ENCODE peak calls at places on chromosomes 6 and 20, in four cellular contexts. F, T, G and K are unnamed samples.

GRCh38 chr6:133958782-133959181 is 5.8 kb downstream of the TBPL1 start:
- DNase-seq in T (no peak), F (no peak), G (no peak), K (no peak)

GRCh38 chr6:27650620-27651370 is 177.9 kb upstream of the ZNF184 start:
- DNase-seq in T (no peak), F (no peak), G (peak), K (peak)

GRCh38 chr6:104284872-104285271 is 574.8 kb downstream of the HACE1 start:
- DNase-seq in F (no peak), T (no peak), G (no peak), K (no peak)

GRCh38 chr6:170248111-170248805 is 42.6 kb downstream of the DLL1 start:
- DNase-seq in F (no peak), G (no peak), T (no peak), K (no peak)

GRCh38 chr6:27568226-27568889 is 95.5 kb upstream of the ZNF184 start:
- DNase-seq in T (no peak), F (no peak), G (no peak), K (no peak)

GRCh38 chr6:166412911-166413384 is 30.2 kb upstream of the MPC1 start:
- DNase-seq in T (no peak), G (no peak), F (no peak), K (no peak)

GRCh38 chr6:90155114-90155513 is 141.5 kb downstream of the BACH2 start:
- DNase-seq in T (no peak), G (no peak), F (no peak), K (no peak)

GRCh38 chr6:103154779-103155572 is 1704.7 kb downstream of the HACE1 start:
- DNase-seq in T (no peak), G (no peak), F (no peak), K (no peak)

GRCh38 chr6:161233986-161234620 is 39.8 kb downstream of the AGPAT4 start:
- DNase-seq in T (no peak), F (peak), G (no peak), K (peak)

GRCh38 chr6:163565140-163565539 is 150.6 kb downstream of the QKI start:
- DNase-seq in T (no peak), F (no peak), G (no peak), K (peak)

GRCh38 chr20:22908437-22908836 is 126.7 kb upstream of the SSTR4 start:
- DNase-seq in F (no peak), T (no peak), G (no peak), K (no peak)

GRCh38 chr6:130018830-130019795 is 732 bp downstream of the L3MBTL3 start:
- DNase-seq in T (peak), G (peak), F (no peak), K (peak)

GRCh38 chr6:154206984-154207383 is 149.6 kb downstream of the IPCEF1 start:
- DNase-seq in T (no peak), G (no peak), F (no peak), K (no peak)

GRCh38 chr6:38612386-38612965 is 27.3 kb downstream of the BTBD9 start:
- DNase-seq in F (peak), T (no peak), G (no peak), K (no peak)

GRCh38 chr6:39951716-39952115 is 17.5 kb upstream of the MOCS1 start:
- DNase-seq in F (no peak), T (no peak), G (no peak), K (no peak)

GRCh38 chr6:56804996-56805395 is 149.9 kb upstream of the BEND6 start:
- DNase-seq in F (no peak), G (no peak), T (no peak), K (no peak)

GRCh38 chr20:2899243-2899642 is 26.0 kb downstream of the PTPRA start:
- DNase-seq in T (no peak), F (no peak), G (no peak), K (no peak)

GRCh38 chr6:144856622-144857021 is 571.5 kb downstream of the UTRN start:
- DNase-seq in T (no peak), F (no peak), G (no peak), K (no peak)

GRCh38 chr6:36907781-36908180 is 22.0 kb downstream of the C6orf89 start:
- DNase-seq in G (no peak), F (no peak), T (no peak), K (no peak)

GRCh38 chr6:53476979-53477378 is 67.9 kb downstream of the GCLC start:
- DNase-seq in F (peak), T (no peak), G (no peak), K (no peak)

GRCh38 chr6:100512203-100512862 is 47.6 kb upstream of the SIM1 start:
- DNase-seq in G (no peak), T (no peak), F (no peak), K (no peak)

GRCh38 chr20:36744764-36745191 is 1.1 kb downstream of the NDRG3 start:
- DNase-seq in F (no peak), T (no peak), G (no peak), K (peak)

GRCh38 chr20:37452236-37452635 is 68.8 kb upstream of the NNAT start:
- DNase-seq in F (no peak), G (no peak), T (no peak), K (no peak)

GRCh38 chr6:145891565-145891964 is 72.6 kb downstream of the SHPRH start:
- DNase-seq in F (no peak), G (no peak), T (no peak), K (no peak)

GRCh38 chr6:79421707-79422484 is 115.3 kb downstream of the LCA5 start:
- DNase-seq in G (no peak), T (peak), F (peak), K (peak)

GRCh38 chr6:72250664-72251063 is 364.3 kb downstream of the RIMS1 start:
- DNase-seq in T (no peak), G (no peak), F (no peak), K (no peak)

GRCh38 chr6:167858086-167858591 is 31.4 kb downstream of the AFDN start:
- DNase-seq in G (no peak), F (peak), T (no peak), K (no peak)

GRCh38 chr6:74128536-74128935 is 432.5 kb downstream of the CD109 start:
- DNase-seq in T (no peak), G (no peak), F (no peak), K (no peak)

GRCh38 chr6:146950351-146950835 is 253.8 kb upstream of the STXBP5 start:
- DNase-seq in G (no peak), T (no peak), F (no peak), K (no peak)

GRCh38 chr6:53066059-53066406 is 829 bp downstream of the FBXO9 start:
- DNase-seq in T (no peak), F (no peak), G (no peak), K (no peak)